ENCODE peak calls at places on chromosomes 6 and 20, in five cellular contexts. E is NCI-H1436 treated with DMSO at 0.1 percent for 48 hours, Z is SJSA1, M is Right ventricle myocardium superior, G is foreskin keratinocyte. B is an unnamed sample.

GRCh38 chr6:85403331-85404015 is 46.4 kb upstream of the NT5E start:
- DNase-seq in G (peak; percentile 95), Z (peak; percentile 75), M (no peak), E (no peak), B (no peak)

GRCh38 chr20:38141154-38141888 is 23.7 kb downstream of the TGM2 start:
- DNase-seq in G (no peak), Z (no peak), M (no peak), E (no peak), B (no peak)

GRCh38 chr6:145540741-145541140 is 194.6 kb downstream of the EPM2A start:
- DNase-seq in G (no peak), M (no peak), E (no peak), Z (no peak), B (no peak)

GRCh38 chr6:45836984-45837383 is 178.7 kb downstream of the CLIC5 start:
- DNase-seq in M (no peak), E (no peak), Z (no peak), G (no peak), B (no peak)

GRCh38 chr6:15389759-15390723 is 144.2 kb downstream of the JARID2 start:
- DNase-seq in M (no peak), Z (peak; percentile 47), G (no peak), E (no peak), B (peak; percentile 14)

GRCh38 chr6:21595951-21596378 is 2.4 kb downstream of the SOX4 start:
- DNase-seq in E (no peak), G (no peak), Z (no peak), M (no peak), B (no peak)

GRCh38 chr6:75204222-75204958 is 1.5 kb downstream of the COL12A1 start:
- DNase-seq in M (peak; percentile 75), G (peak; percentile 85), Z (peak; percentile 87), E (no peak), B (no peak)

GRCh38 chr6:41682497-41682961 is 44.3 kb downstream of the MDFI start:
- DNase-seq in E (no peak), M (peak; percentile 50), G (no peak), Z (no peak), B (no peak)

GRCh38 chr6:44858998-44859397 is 469.1 kb upstream of the RUNX2 start:
- DNase-seq in G (no peak), Z (no peak), E (no peak), M (no peak), B (no peak)

GRCh38 chr6:105794263-105794662 is 291.9 kb upstream of the PRDM1 start:
- DNase-seq in Z (no peak), G (no peak), E (no peak), M (peak; percentile 72), B (no peak)

GRCh38 chr6:33007831-33008395 is 1.5 kb downstream of the HLA-DOA start:
- DNase-seq in Z (peak; percentile 28), E (no peak), M (no peak), G (no peak), B (no peak)

GRCh38 chr6:33823806-33824205 is 20.0 kb upstream of the MLN start:
- DNase-seq in M (no peak), Z (no peak), E (no peak), G (no peak), B (no peak)

GRCh38 chr20:59253779-59254319 is 46.6 kb upstream of the EDN3 start:
- DNase-seq in G (no peak), E (no peak), Z (no peak), M (no peak), B (no peak)

GRCh38 chr6:26170181-26170580 is 83.0 kb downstream of the HFE start:
- DNase-seq in G (peak; percentile 56), Z (no peak), M (no peak), E (no peak), B (no peak)

GRCh38 chr6:44373051-44373450 is 14.5 kb upstream of the CDC5L start:
- DNase-seq in M (no peak), Z (no peak), G (peak; percentile 44), E (no peak), B (no peak)

GRCh38 chr20:3275966-3276365 is 37.0 kb upstream of the SLC4A11 start:
- DNase-seq in G (no peak), E (no peak), M (no peak), Z (no peak), B (no peak)

GRCh38 chr6:1590580-1590979 is 19.1 kb upstream of the FOXC1 start:
- DNase-seq in M (no peak), G (no peak), E (no peak), Z (peak; percentile 22), B (no peak)

GRCh38 chr6:84892666-84893065 is 128.3 kb upstream of the TBX18 start:
- DNase-seq in Z (no peak), M (no peak), E (no peak), G (peak; percentile 7), B (no peak)

GRCh38 chr6:168784426-168784825 is 343.4 kb downstream of the SMOC2 start:
- DNase-seq in E (no peak), Z (no peak), M (no peak), G (no peak), B (no peak)

GRCh38 chr6:5425267-5425666 is 164.0 kb downstream of the FARS2 start:
- DNase-seq in Z (no peak), G (no peak), M (no peak), E (no peak), B (no peak)

GRCh38 chr6:99790679-99791078 is 184.0 kb downstream of the PRDM13 start:
- DNase-seq in E (no peak), G (no peak), M (no peak), Z (no peak), B (no peak)

GRCh38 chr6:154974485-154975149 is 20.5 kb upstream of the TIAM2 start:
- DNase-seq in M (peak; percentile 17), E (no peak), G (no peak), Z (no peak), B (no peak)

GRCh38 chr6:34575326-34575725 is 19.2 kb upstream of the SPDEF start:
- DNase-seq in Z (no peak), E (no peak), M (no peak), G (no peak), B (no peak)

GRCh38 chr20:51221103-51221502 is 198.2 kb upstream of the KCNG1 start:
- DNase-seq in Z (no peak), M (no peak), G (no peak), E (no peak), B (no peak)

GRCh38 chr20:50026746-50027575 is 44.2 kb downstream of the SNAI1 start:
- DNase-seq in M (no peak), Z (no peak), G (no peak), E (no peak), B (no peak)

GRCh38 chr6:168177492-168177891 is 98.5 kb upstream of the FRMD1 start:
- DNase-seq in G (no peak), E (no peak), Z (peak; percentile 21), M (no peak), B (no peak)

GRCh38 chr6:169738204-169738971 is 13.0 kb downstream of the DYNLT2 start:
- DNase-seq in M (no peak), G (no peak), Z (no peak), E (no peak), B (peak; percentile 43)

GRCh38 chr6:107448776-107449175 is 10.6 kb downstream of the PDSS2 start:
- DNase-seq in G (no peak), M (no peak), Z (no peak), E (no peak), B (no peak)

GRCh38 chr6:723540-723939 is 30.6 kb upstream of the EXOC2 start:
- DNase-seq in Z (no peak), M (no peak), G (no peak), E (no peak), B (no peak)

GRCh38 chr6:34181903-34182302 is 36.0 kb upstream of the GRM4 start:
- DNase-seq in M (no peak), E (no peak), Z (no peak), G (no peak), B (no peak)

GRCh38 chr6:116528800-116529199 is 16.7 kb downstream of the TRAPPC3L start:
- DNase-seq in M (no peak), Z (no peak), G (peak; percentile 50), E (no peak), B (no peak)

GRCh38 chr20:59648720-59649119 is 44.4 kb downstream of the PHACTR3 start:
- DNase-seq in M (no peak), Z (no peak), E (no peak), G (no peak), B (no peak)

GRCh38 chr20:40757087-40757486 is 68.1 kb upstream of the MAFB start:
- DNase-seq in E (no peak), Z (no peak), M (no peak), G (peak; percentile 42), B (no peak)

GRCh38 chr6:37535701-37536461 is 36.2 kb upstream of the CCDC167 start:
- DNase-seq in M (no peak), Z (no peak), G (no peak), E (no peak), B (no peak)

GRCh38 chr6:25623874-25624273 is 28.1 kb upstream of the SCGN start:
- DNase-seq in G (no peak), Z (no peak), E (no peak), M (no peak), B (no peak)